ENCODE peak calls at places on chromosomes 5 and 9, in six cellular contexts. D is CD8-positive, alpha-beta T cell; F is WERI-Rb-1; H is neuronal stem cell; K is astrocyte; Q is stomach. N is an unnamed sample.
A peak's percentile ranks its signal among the peaks of the same experiment; 100 is the strongest.

GRCh38 chr9:6014668-6015270 is 655 bp downstream of the RANBP6 start:
- DNase-seq in D (no peak), F (no peak), H (no peak), K (peak; percentile 85), Q (no peak), N (no peak)

GRCh38 chr9:97441729-97442128 is 29.8 kb downstream of the TDRD7 start:
- DNase-seq in D (no peak), F (no peak), H (no peak), K (peak; percentile 1), Q (no peak), N (no peak)

GRCh38 chr5:163889369-163889768 is 383.9 kb downstream of the MAT2B start:
- DNase-seq in D (no peak), F (no peak), H (no peak), K (peak; percentile 83), Q (no peak), N (no peak)

GRCh38 chr5:129670944-129671343 is 77.0 kb upstream of the MINAR2 start:
- DNase-seq in D (no peak), F (no peak), H (no peak), K (peak; percentile 62), Q (no peak), N (no peak)

GRCh38 chr5:34854459-34855174 is 15.7 kb downstream of the TTC23L start:
- DNase-seq in D (no peak), F (no peak), H (peak; percentile 35), K (peak; percentile 81), Q (no peak), N (no peak)

GRCh38 chr9:34650816-34651215 is 1.2 kb upstream of the IL11RA start:
- DNase-seq in D (no peak), F (no peak), H (no peak), K (no peak), Q (no peak), N (peak; percentile 19)

GRCh38 chr9:4424891-4425290 is 65.4 kb upstream of the SLC1A1 start:
- DNase-seq in D (no peak), F (no peak), H (no peak), K (no peak), Q (no peak), N (no peak)

GRCh38 chr9:134323741-134324358 is 2.4 kb upstream of the RXRA start:
- DNase-seq in D (peak; percentile 3), F (peak; percentile 77), H (no peak), K (peak; percentile 65), Q (peak; percentile 84), N (peak; percentile 74)

GRCh38 chr5:181217111-181217804 is 5.8 kb upstream of the TRIM41 start:
- DNase-seq in D (peak; percentile 81), F (peak; percentile 46), H (peak; percentile 65), K (peak; percentile 47), Q (peak; percentile 41), N (peak; percentile 82)

GRCh38 chr5:179755022-179755421 is 22.4 kb downstream of the MAML1 start:
- DNase-seq in D (no peak), F (no peak), H (no peak), K (no peak), Q (no peak), N (peak; percentile 62)

GRCh38 chr9:109433476-109433875 is 64.6 kb downstream of the PTPN3 start:
- DNase-seq in D (no peak), F (no peak), H (no peak), K (no peak), Q (no peak), N (no peak)

GRCh38 chr5:121138495-121138907 is 674.4 kb downstream of the PRR16 start:
- DNase-seq in D (no peak), F (no peak), H (no peak), K (peak; percentile 6), Q (no peak), N (no peak)

GRCh38 chr5:154138701-154139100 is 51.8 kb upstream of the GALNT10 start:
- DNase-seq in D (no peak), F (no peak), H (no peak), K (peak; percentile 5), Q (no peak), N (no peak)

GRCh38 chr5:139134906-139135305 is 63.3 kb downstream of the SIL1 start:
- DNase-seq in D (no peak), F (no peak), H (no peak), K (no peak), Q (no peak), N (no peak)

GRCh38 chr5:131068893-131069643 is 96.0 kb downstream of the HINT1 start:
- DNase-seq in D (peak; percentile 75), F (no peak), H (no peak), K (no peak), Q (no peak), N (no peak)

GRCh38 chr9:26244661-26245060 is 566.4 kb upstream of the TUSC1 start:
- DNase-seq in D (no peak), F (no peak), H (no peak), K (no peak), Q (no peak), N (no peak)

GRCh38 chr5:111384220-111384619 is 128.1 kb downstream of the STARD4 start:
- DNase-seq in D (no peak), F (no peak), H (no peak), K (no peak), Q (no peak), N (no peak)

GRCh38 chr9:93111001-93111370 is 15.0 kb downstream of the CARD19 start:
- DNase-seq in D (peak; percentile 4), F (no peak), H (no peak), K (no peak), Q (no peak), N (peak; percentile 39)

GRCh38 chr9:28820741-28821140 is 1247.5 kb upstream of the C9orf72 start:
- DNase-seq in D (no peak), F (no peak), H (no peak), K (no peak), Q (no peak), N (peak; percentile 8)

GRCh38 chr9:136083558-136084190 is 11.4 kb downstream of the NACC2 start:
- DNase-seq in D (peak; percentile 5), F (no peak), H (no peak), K (no peak), Q (no peak), N (peak; percentile 51)
- H3K27me3 ChIP-seq in D (no peaks in the 10 kb centered on the region), F (no peaks in the 10 kb centered on the region), H (no peaks in the 10 kb centered on the region), K (no peaks in the 10 kb centered on the region), Q (no peaks in the 10 kb centered on the region), N (no peaks in the 10 kb centered on the region)

DNA sequence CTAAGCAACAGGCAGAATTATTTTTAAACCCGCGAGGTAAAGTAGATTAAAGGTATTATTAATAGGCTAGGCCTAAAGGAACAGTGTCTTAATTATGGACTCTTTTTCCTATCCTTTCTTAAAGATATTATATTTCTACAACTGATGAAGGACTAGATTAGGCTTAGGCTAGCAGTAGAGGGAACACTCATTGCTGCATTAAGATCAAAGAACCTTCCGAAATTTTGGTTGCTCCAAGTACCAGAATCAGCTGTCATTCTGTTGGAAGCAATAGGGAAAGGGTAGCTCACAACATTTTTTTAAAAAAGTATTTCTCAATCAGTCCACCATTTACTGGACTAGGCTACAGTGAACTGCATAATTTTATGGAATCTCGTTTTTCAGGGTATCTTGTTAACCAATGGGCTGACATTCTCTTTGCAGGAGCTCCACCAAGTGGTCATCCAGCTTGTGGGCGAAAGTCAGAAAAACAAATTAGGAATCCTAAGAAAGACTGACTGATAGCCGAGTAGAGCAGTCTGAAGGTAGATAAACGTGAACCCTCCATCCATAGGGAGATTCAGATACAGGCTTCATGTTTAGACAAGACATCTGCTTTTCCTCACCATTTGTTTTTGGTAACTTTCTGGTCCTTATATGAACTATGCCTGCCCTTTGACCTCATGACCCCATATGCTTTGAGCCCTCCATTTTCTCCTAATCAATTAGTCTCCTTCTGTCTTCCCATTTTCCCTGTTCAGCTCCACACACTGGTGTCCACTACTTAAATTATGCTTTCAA is 103.6 kb upstream of the CHD1 start:
- DNase-seq in D (peak; percentile 30), F (peak; percentile 65), H (peak; percentile 44), K (peak; percentile 57), Q (peak; percentile 60), N (peak; percentile 41)
- H3K4me3 ChIP-seq in D (peak overlapping the region; percentile 31), F (no peak overlapping the region), H (no peak overlapping the region), K (no peak overlapping the region), Q (peak overlapping the region; percentile 28), N (no peak overlapping the region)

GRCh38 chr5:176692835-176693476 is 45.7 kb downstream of the TSPAN17 start:
- DNase-seq in D (no peak), F (no peak), H (no peak), K (no peak), Q (no peak), N (no peak)
- H3K27me3 ChIP-seq in D (peaks cover 11% of the 10 kb centered on the region), F (no peaks in the 10 kb centered on the region), H (peaks cover 57% of the 10 kb centered on the region), K (peaks cover 62% of the 10 kb centered on the region), Q (no peaks in the 10 kb centered on the region), N (no peaks in the 10 kb centered on the region)

GRCh38 chr5:102294996-102295395 is 1.1 kb downstream of the SLCO4C1 start:
- DNase-seq in D (no peak), F (no peak), H (no peak), K (no peak), Q (no peak), N (no peak)

GRCh38 chr5:102296229-102296817 is at the start of gene SLCO4C1:
- DNase-seq in D (peak; percentile 70), F (no peak), H (peak; percentile 76), K (peak; percentile 46), Q (peak; percentile 69), N (peak; percentile 84)

GRCh38 chr5:102290004-102290403 is 6.1 kb downstream of the SLCO4C1 start:
- DNase-seq in D (no peak), F (no peak), H (no peak), K (no peak), Q (no peak), N (no peak)

GRCh38 chr5:102295534-102296228 is 403 bp downstream of the SLCO4C1 start:
- DNase-seq in D (no peak), F (no peak), H (no peak), K (no peak), Q (no peak), N (peak; percentile 47)
- H3K4me3 ChIP-seq in D (peak overlapping the region; percentile 61), F (no peak overlapping the region), H (peak overlapping the region; percentile 21), K (peak overlapping the region; percentile 60), Q (peak overlapping the region; percentile 40), N (peak overlapping the region; percentile 58)

DNA sequence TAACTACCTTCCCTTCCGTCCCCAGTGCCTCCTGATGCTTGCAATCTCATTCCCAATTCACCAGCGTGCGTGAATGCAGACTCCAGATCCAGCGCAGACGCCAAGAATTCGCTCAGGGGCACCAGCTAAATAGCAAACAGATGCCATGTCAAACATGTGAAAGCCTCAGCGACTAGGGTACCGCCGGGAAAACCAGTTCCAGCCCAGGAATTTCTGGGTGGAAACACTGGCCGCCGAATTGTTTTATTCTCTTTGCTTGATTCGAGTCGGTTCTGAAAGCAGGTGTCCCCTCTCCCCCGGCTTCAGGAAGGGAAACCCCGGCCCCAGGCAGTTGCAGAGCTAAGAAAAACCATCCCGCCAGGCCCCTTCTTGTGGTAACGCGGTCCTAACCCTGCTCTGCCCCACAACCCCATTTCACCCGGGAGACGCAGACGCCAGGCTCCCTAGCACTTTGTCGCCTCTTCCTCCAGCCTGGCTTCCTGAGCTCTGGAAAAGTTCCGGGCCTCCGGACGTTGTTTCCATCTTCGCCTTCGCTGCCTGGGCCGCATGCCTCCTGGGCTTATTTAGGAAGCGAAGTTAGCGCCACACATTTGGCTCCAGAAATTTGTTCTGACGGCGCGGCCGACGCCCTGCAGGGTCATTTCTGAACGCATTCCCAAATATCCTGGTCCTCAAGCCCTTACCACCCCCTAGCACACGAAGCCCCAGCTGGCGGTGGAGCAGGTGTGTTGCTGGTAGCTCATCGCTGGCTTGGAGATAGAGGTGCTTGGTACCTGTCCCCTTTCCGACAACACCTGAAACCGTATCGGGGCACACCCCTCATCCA is 649 bp upstream of the LVRN start:
- DNase-seq in D (no peak), F (no peak), H (no peak), K (no peak), Q (no peak), N (peak; percentile 40)
- H3K27me3 ChIP-seq in D (peaks cover 31% of the 10 kb centered on the region), F (peaks cover 2% of the 10 kb centered on the region), H (no peaks in the 10 kb centered on the region), K (peaks cover 36% of the 10 kb centered on the region), Q (peaks cover 9% of the 10 kb centered on the region), N (peaks cover 41% of the 10 kb centered on the region)

N was measured in H7.